ENCODE peak calls at places on chromosomes 3 and 15, in seven cellular contexts. One of them, this sample, is unnamed.

GRCh38 chr3:32557640-32558352 is 12.9 kb downstream of the DYNC1LI1 start:
- DNase-seq in NCI-H1694 treated with DMSO at 0.1 percent for 48 hours: no peak
- DNase-seq in breast epithelium: no peak
- DNase-seq in MCF 10A: peak
- DNase-seq in AG20443: no peak
- DNase-seq in EH: no peak
- DNase-seq in neural crest cell: no peak
- DNase-seq in this sample: peak

GRCh38 chr15:74873756-74874424 is 725 bp upstream of the SCAMP2 start:
- DNase-seq in NCI-H1694 treated with DMSO at 0.1 percent for 48 hours: no peak
- DNase-seq in breast epithelium: no peak
- DNase-seq in MCF 10A: no peak
- DNase-seq in AG20443: peak
- DNase-seq in EH: peak
- DNase-seq in neural crest cell: no peak
- DNase-seq in this sample: no peak

GRCh38 chr3:16918683-16919025 is 33.9 kb downstream of the PLCL2 start:
- DNase-seq in NCI-H1694 treated with DMSO at 0.1 percent for 48 hours: no peak
- DNase-seq in breast epithelium: no peak
- DNase-seq in MCF 10A: no peak
- DNase-seq in AG20443: no peak
- DNase-seq in EH: no peak
- DNase-seq in neural crest cell: no peak
- DNase-seq in this sample: no peak

GRCh38 chr15:57457726-57458125 is 81.4 kb downstream of the CGNL1 start:
- DNase-seq in NCI-H1694 treated with DMSO at 0.1 percent for 48 hours: no peak
- DNase-seq in breast epithelium: no peak
- DNase-seq in MCF 10A: no peak
- DNase-seq in AG20443: no peak
- DNase-seq in EH: no peak
- DNase-seq in neural crest cell: no peak
- DNase-seq in this sample: no peak

GRCh38 chr3:98680723-98681122 is 82.4 kb upstream of the ST3GAL6 start:
- DNase-seq in NCI-H1694 treated with DMSO at 0.1 percent for 48 hours: no peak
- DNase-seq in breast epithelium: no peak
- DNase-seq in MCF 10A: peak
- DNase-seq in AG20443: no peak
- DNase-seq in EH: peak
- DNase-seq in neural crest cell: no peak
- DNase-seq in this sample: peak

GRCh38 chr3:127027811-127028548 is 45.1 kb downstream of the PLXNA1 start:
- DNase-seq in NCI-H1694 treated with DMSO at 0.1 percent for 48 hours: no peak
- DNase-seq in breast epithelium: no peak
- DNase-seq in MCF 10A: no peak
- DNase-seq in AG20443: no peak
- DNase-seq in EH: no peak
- DNase-seq in neural crest cell: no peak
- DNase-seq in this sample: no peak

GRCh38 chr15:69760263-69760855 is 307.7 kb downstream of the RPLP1 start:
- DNase-seq in NCI-H1694 treated with DMSO at 0.1 percent for 48 hours: no peak
- DNase-seq in breast epithelium: no peak
- DNase-seq in MCF 10A: peak
- DNase-seq in AG20443: no peak
- DNase-seq in EH: peak
- DNase-seq in neural crest cell: no peak
- DNase-seq in this sample: no peak

GRCh38 chr3:61562810-61563613 is 1.6 kb downstream of the PTPRG start:
- DNase-seq in NCI-H1694 treated with DMSO at 0.1 percent for 48 hours: no peak
- DNase-seq in breast epithelium: no peak
- DNase-seq in MCF 10A: peak
- DNase-seq in AG20443: peak
- DNase-seq in EH: peak
- DNase-seq in neural crest cell: peak
- DNase-seq in this sample: no peak

GRCh38 chr3:161409069-161409468 is 37.8 kb upstream of the SPTSSB start:
- DNase-seq in NCI-H1694 treated with DMSO at 0.1 percent for 48 hours: peak
- DNase-seq in breast epithelium: no peak
- DNase-seq in MCF 10A: peak
- DNase-seq in AG20443: peak
- DNase-seq in EH: peak
- DNase-seq in neural crest cell: peak
- DNase-seq in this sample: peak